ENCODE peak calls at places on chromosomes 11 and 22, in eight cellular contexts. J, T, K, B, I, R, O and E are unnamed samples.

GRCh38 chr11:132177106-132177505 is 806.7 kb downstream of the NTM start:
- DNase-seq in T (no peak), J (no peak), R (peak), O (no peak), B (no peak), K (peak), I (peak), E (peak)

GRCh38 chr11:126833020-126833419 is 167.6 kb downstream of the KIRREL3 start:
- DNase-seq in K (no peak), R (no peak), T (no peak), I (no peak), O (no peak), J (no peak), B (no peak), E (no peak)

GRCh38 chr22:44182591-44183588 is 2.2 kb downstream of the PARVG start:
- DNase-seq in J (no peak), R (no peak), I (no peak), O (peak), K (no peak), T (peak), B (peak), E (no peak)

GRCh38 chr11:61579398-61580291 is 1.2 kb downstream of the SYT7 start:
- DNase-seq in J (no peak), R (no peak), B (no peak), O (no peak), T (no peak), K (no peak), I (no peak), E (no peak)

GRCh38 chr11:29310706-29311342 is 706.0 kb downstream of the KCNA4 start:
- DNase-seq in R (peak), B (no peak), J (no peak), O (no peak), T (no peak), I (no peak), K (peak), E (peak)

GRCh38 chr22:45092644-45093043 is 71.1 kb upstream of the NUP50 start:
- DNase-seq in J (no peak), R (no peak), T (no peak), K (no peak), O (no peak), B (no peak), I (no peak), E (no peak)

GRCh38 chr11:35526370-35526792 is 965 bp upstream of the PAMR1 start:
- DNase-seq in T (no peak), R (peak), B (no peak), I (peak), K (no peak), O (no peak), J (no peak), E (peak)

GRCh38 chr22:23904855-23905254 is 10.7 kb downstream of the MIF start:
- DNase-seq in B (peak), R (no peak), O (no peak), I (no peak), J (no peak), T (no peak), K (no peak), E (no peak)

GRCh38 chr11:82733444-82734119 is at the start of gene FAM181B:
- DNase-seq in J (peak), T (peak), I (peak), K (peak), O (peak), R (peak), B (peak), E (peak)

GRCh38 chr11:31968774-31969433 is 122.0 kb upstream of the RCN1 start:
- DNase-seq in J (peak), O (no peak), R (peak), T (no peak), K (peak), I (peak), B (no peak), E (peak)

GRCh38 chr11:131423715-131424114 is 53.3 kb downstream of the NTM start:
- DNase-seq in K (no peak), O (no peak), R (no peak), B (no peak), T (no peak), J (no peak), I (no peak), E (peak)

GRCh38 chr11:26134481-26135355 is 197.2 kb upstream of the ANO3 start:
- DNase-seq in I (peak), K (peak), J (no peak), B (no peak), O (no peak), R (peak), T (no peak), E (peak)

GRCh38 chr22:24930678-24931077 is 15.8 kb downstream of the LHFPL7 start:
- DNase-seq in B (no peak), J (no peak), K (no peak), R (no peak), T (no peak), I (no peak), O (no peak), E (no peak)

GRCh38 chr11:87628161-87628560 is 547.1 kb downstream of the RAB38 start:
- DNase-seq in K (no peak), T (no peak), J (no peak), R (no peak), I (no peak), B (no peak), O (no peak), E (no peak)

GRCh38 chr11:38593649-38594048 is 1995.6 kb upstream of the RAG2 start:
- DNase-seq in R (peak), O (no peak), B (no peak), K (peak), I (peak), T (no peak), J (no peak), E (peak)

GRCh38 chr11:88709567-88709966 is 356.2 kb downstream of the GRM5 start:
- DNase-seq in B (no peak), J (no peak), I (no peak), R (no peak), O (no peak), T (no peak), K (no peak), E (peak)

GRCh38 chr22:48212727-48213126 is 1450.3 kb downstream of the TBC1D22A start:
- DNase-seq in B (no peak), O (no peak), J (no peak), I (no peak), R (no peak), T (no peak), K (no peak), E (no peak)

GRCh38 chr11:91932151-91932821 is 292.3 kb upstream of the FAT3 start:
- DNase-seq in K (no peak), T (no peak), R (no peak), B (no peak), I (peak), J (no peak), O (no peak), E (no peak)

GRCh38 chr11:124069429-124070401 is 28.6 kb upstream of the OR10G7 start:
- DNase-seq in J (no peak), O (peak), R (peak), I (peak), B (peak), K (peak), T (no peak), E (peak)

GRCh38 chr11:61778920-61779650 is 13.3 kb downstream of the TMEM258 start:
- DNase-seq in J (no peak), T (no peak), B (no peak), K (no peak), R (no peak), O (no peak), I (no peak), E (no peak)

GRCh38 chr11:67700141-67700540 is 25.7 kb upstream of the ALDH3B2 start:
- DNase-seq in J (no peak), T (no peak), O (no peak), I (no peak), K (no peak), B (no peak), R (no peak), E (no peak)
- TF ChIP-seq CTCF in J (no peak), T (no peak), O (no peak), I (no peak), K (no peak), B (no peak), R (no peak), E (no peak)

GRCh38 chr11:69010964-69011623 is 2.0 kb downstream of the MRGPRF start:
- DNase-seq in K (peak), B (peak), J (peak), I (peak), T (peak), O (peak), R (peak), E (peak)
- H3K4me3 ChIP-seq in K (peak), B (peak), J (peak), I (peak), T (peak), O (peak), R (peak), E (no peak)

GRCh38 chr11:24509114-24509513 is 12.3 kb downstream of the LUZP2 start:
- DNase-seq in O (no peak), J (no peak), T (no peak), B (no peak), R (peak), I (peak), K (peak), E (peak)
- TF ChIP-seq CTCF in O (no peak), J (no peak), T (no peak), B (no peak), R (no peak), I (peak), K (peak), E (peak)

DNA sequence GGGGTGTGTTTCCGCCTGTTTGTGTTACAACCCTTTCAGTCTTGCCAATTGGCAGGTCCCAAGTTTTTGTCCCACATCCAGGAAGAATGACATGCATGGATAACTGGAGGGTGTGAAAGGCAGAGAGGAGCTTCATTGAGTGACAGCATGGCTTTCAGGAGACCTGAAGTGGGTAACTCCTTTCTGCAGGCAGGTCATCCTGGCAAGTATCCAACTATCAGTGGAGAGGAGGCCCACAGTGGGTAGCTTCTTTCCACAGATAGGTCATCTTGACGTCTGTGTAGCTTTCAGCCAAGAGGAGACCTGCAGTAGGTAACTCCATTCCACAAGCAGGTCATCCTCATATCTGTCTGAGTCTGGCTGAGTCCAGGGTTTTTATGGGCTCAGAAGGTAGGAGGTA is 1268.8 kb upstream of the CNTN5 start:
- DNase-seq in O (no peak), I (no peak), B (no peak), K (no peak), R (no peak), J (no peak), T (no peak), E (no peak)
- H3K4me3 ChIP-seq in O (no peak), I (no peak), B (no peak), K (no peak), R (no peak), J (no peak), T (no peak), E (no peak)

GRCh38 chr11:16942342-16942741 is 71.9 kb downstream of the PLEKHA7 start:
- DNase-seq in O (no peak), R (no peak), J (no peak), I (no peak), T (no peak), K (no peak), B (no peak), E (no peak)

GRCh38 chr11:16945671-16946469 is 68.3 kb downstream of the PLEKHA7 start:
- DNase-seq in B (peak), O (peak), I (peak), K (peak), T (peak), R (peak), J (no peak), E (peak)

GRCh38 chr11:16942917-16943316 is 71.3 kb downstream of the PLEKHA7 start:
- DNase-seq in O (no peak), J (no peak), K (no peak), T (no peak), R (no peak), B (no peak), I (no peak), E (no peak)

GRCh38 chr11:16941935-16942334 is 72.3 kb downstream of the PLEKHA7 start:
- DNase-seq in O (no peak), J (no peak), R (no peak), K (no peak), T (no peak), I (no peak), B (no peak), E (no peak)

DNA sequence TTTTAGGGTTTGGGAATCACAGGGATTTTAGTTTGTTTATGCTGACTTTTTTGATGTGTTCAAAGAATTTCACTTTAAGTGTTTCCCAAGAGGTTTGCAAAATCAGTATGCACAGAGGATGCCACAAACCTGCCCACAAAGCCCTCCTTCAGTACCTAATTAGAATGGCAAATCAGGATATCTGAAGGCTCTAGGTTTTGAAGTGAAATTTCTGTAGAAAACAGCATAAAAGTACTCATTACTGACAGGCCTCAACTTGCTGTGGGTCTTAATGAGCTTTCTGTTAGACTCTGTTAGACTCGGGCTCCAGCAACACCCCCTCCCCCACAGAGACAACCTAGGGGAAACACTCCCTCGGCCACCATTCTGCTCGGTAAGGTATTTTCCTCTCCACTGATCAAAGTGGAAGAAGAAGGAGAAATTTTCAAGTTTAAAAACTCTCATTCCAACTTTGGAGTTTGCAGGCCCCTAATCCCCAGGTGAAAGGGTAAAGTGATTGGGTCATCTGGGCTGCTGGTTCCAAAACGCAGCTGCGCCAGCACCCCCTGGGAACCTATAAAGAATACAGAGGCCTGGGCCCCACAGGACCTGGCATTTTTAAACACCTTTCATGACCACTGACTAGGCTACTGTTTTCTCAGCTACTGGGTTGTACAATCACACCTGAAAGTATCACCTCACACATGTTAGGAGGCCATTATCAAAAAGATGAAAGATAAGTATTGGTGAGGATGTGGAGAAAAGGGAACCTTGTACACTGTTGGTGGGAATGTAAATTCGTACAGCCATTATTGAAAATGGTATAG is 67.5 kb downstream of the PLEKHA7 start:
- DNase-seq in K (no peak), R (no peak), B (no peak), O (no peak), I (no peak), J (no peak), T (no peak), E (no peak)
- TF ChIP-seq CTCF in K (no peak), R (no peak), B (no peak), O (no peak), I (no peak), J (no peak), T (no peak), E (no peak)